ENCODE peak calls at places on chromosomes 13 and 19, in five cellular contexts. N is mucosa of descending colon, C is ELR, J is NCI-H1105, P is neural crest cell. K is an unnamed sample.

GRCh38 chr19:19256072-19256969 is 16.8 kb downstream of the TM6SF2 start:
- DNase-seq in N (no peak), C (no peak), J (peak), P (no peak), K (peak)

GRCh38 chr19:4445963-4446668 is 11.5 kb downstream of the UBXN6 start:
- DNase-seq in N (no peak), C (no peak), J (no peak), P (no peak), K (no peak)

GRCh38 chr13:84491952-84492351 is 609.7 kb upstream of the SLITRK1 start:
- DNase-seq in N (no peak), C (no peak), J (no peak), P (no peak), K (no peak)

GRCh38 chr19:5799247-5800241 is 5.3 kb upstream of the NRTN start:
- DNase-seq in N (no peak), C (no peak), J (peak), P (no peak), K (peak)

GRCh38 chr13:98487522-98487921 is 89.4 kb downstream of the STK24 start:
- DNase-seq in N (no peak), C (no peak), J (no peak), P (no peak), K (no peak)

GRCh38 chr19:1291761-1292418 is 6.2 kb downstream of the EFNA2 start:
- DNase-seq in N (peak), C (no peak), J (no peak), P (no peak), K (peak)

GRCh38 chr19:7013678-7014077 is 7.6 kb downstream of the MBD3L2B start:
- DNase-seq in N (no peak), C (peak), J (no peak), P (no peak), K (no peak)

GRCh38 chr19:5743640-5744039 is 23.2 kb downstream of the CATSPERD start:
- DNase-seq in N (no peak), C (no peak), J (no peak), P (no peak), K (no peak)

GRCh38 chr19:16067205-16067938 is 8.9 kb upstream of the TPM4 start:
- DNase-seq in N (peak), C (peak), J (no peak), P (no peak), K (peak)

GRCh38 chr13:113122571-113123225 is at the start of gene F10:
- DNase-seq in N (peak), C (peak), J (no peak), P (peak), K (peak)

GRCh38 chr19:16002380-16002779 is 53.6 kb downstream of the OR10H4 start:
- DNase-seq in N (no peak), C (no peak), J (no peak), P (no peak), K (no peak)

GRCh38 chr19:10636304-10636972 is 11.1 kb downstream of the SLC44A2 start:
- DNase-seq in N (no peak), C (no peak), J (no peak), P (no peak), K (no peak)

GRCh38 chr19:55600336-55601028 is 394 bp downstream of the ZNF524 start:
- DNase-seq in N (peak), C (peak), J (peak), P (no peak), K (no peak)

GRCh38 chr13:20570540-20570939 is 3.6 kb downstream of the IFT88 start:
- DNase-seq in N (no peak), C (no peak), J (no peak), P (no peak), K (no peak)

K was measured in small intestine.